ENCODE peak calls at places on chromosomes 11 and 22, in nine cellular contexts. H is left ventricle myocardium inferior; M is stomach; D is body of pancreas; T is naive thymus-derived CD4-positive, alpha-beta T cell; R is effector memory CD4-positive, alpha-beta T cell; J is mucosa of descending colon; B is IMR-90; N is epithelial cell of proximal tubule. Z is an unnamed sample.

GRCh38 chr11:100625041-100625440 is 62.0 kb upstream of the ARHGAP42 start:
- DNase-seq in H (no peak), T (no peak), B (no peak), D (no peak), M (no peak), R (no peak), J (no peak), N (no peak), Z (no peak)

GRCh38 chr11:64935634-64936081 is at the start of gene GPHA2:
- DNase-seq in T (no peak), D (peak; percentile 64), B (no peak), R (no peak), M (peak; percentile 50), J (no peak), N (no peak), H (no peak), Z (no peak)

GRCh38 chr11:75428301-75428724 is 4.7 kb downstream of the KLHL35 start:
- DNase-seq in H (peak; percentile 94), B (peak; percentile 76), N (peak; percentile 45), D (peak; percentile 95), M (peak; percentile 91), T (peak; percentile 61), R (peak; percentile 36), J (peak; percentile 92), Z (no peak)

GRCh38 chr11:67455054-67455453 is at the start of gene CABP4:
- DNase-seq in J (no peak), R (no peak), M (no peak), D (no peak), N (no peak), H (no peak), B (no peak), T (no peak), Z (no peak)

GRCh38 chr11:2099523-2100316 is 39.5 kb downstream of the IGF2 start:
- DNase-seq in H (no peak), R (no peak), N (no peak), B (no peak), J (peak; percentile 61), T (no peak), D (peak; percentile 62), M (peak; percentile 85), Z (no peak)

GRCh38 chr11:3613998-3614741 is 27.6 kb downstream of the ART5 start:
- DNase-seq in H (no peak), N (no peak), M (no peak), T (no peak), D (no peak), R (no peak), J (no peak), B (no peak), Z (no peak)

GRCh38 chr11:128294685-128295079 is 292.7 kb downstream of the ETS1 start:
- DNase-seq in T (no peak), B (peak; percentile 63), M (no peak), H (no peak), D (no peak), N (no peak), J (no peak), R (no peak), Z (no peak)

GRCh38 chr11:65224939-65225283 is 36.9 kb upstream of the POLA2 start:
- DNase-seq in H (peak; percentile 28), B (peak; percentile 79), M (peak; percentile 56), D (peak; percentile 32), N (no peak), T (no peak), J (no peak), R (no peak), Z (no peak)

GRCh38 chr11:69301491-69302401 is 7.8 kb downstream of the MYEOV start:
- DNase-seq in J (peak; percentile 77), H (no peak), B (peak; percentile 91), R (no peak), N (peak; percentile 52), T (no peak), D (peak; percentile 40), M (peak; percentile 79), Z (no peak)

GRCh38 chr11:106233191-106233590 is 155.7 kb downstream of the AASDHPPT start:
- DNase-seq in N (no peak), R (no peak), B (no peak), D (no peak), M (no peak), T (no peak), J (no peak), H (no peak), Z (no peak)

GRCh38 chr22:32411829-32412592 is at the start of gene RTCB:
- DNase-seq in B (peak; percentile 93), J (peak; percentile 96), M (peak; percentile 89), T (peak; percentile 90), H (peak; percentile 93), D (peak; percentile 90), N (peak; percentile 72), R (peak; percentile 83), Z (peak; percentile 94)

GRCh38 chr22:32407936-32408335 is 4.1 kb downstream of the RTCB start:
- DNase-seq in J (no peak), D (no peak), R (no peak), N (peak; percentile 41), H (no peak), T (no peak), B (no peak), M (no peak), Z (no peak)

GRCh38 chr22:32411388-32411787 is 659 bp downstream of the RTCB start:
- DNase-seq in M (no peak), R (no peak), N (peak; percentile 39), T (no peak), B (peak; percentile 40), D (no peak), J (no peak), H (no peak), Z (no peak)

GRCh38 chr22:32409977-32410376 is 2.1 kb downstream of the RTCB start:
- DNase-seq in J (peak; percentile 56), N (no peak), M (no peak), D (no peak), T (no peak), R (no peak), B (no peak), H (no peak), Z (no peak)

GRCh38 chr22:32410459-32410858 is 1.6 kb downstream of the RTCB start:
- DNase-seq in N (no peak), D (no peak), M (no peak), T (no peak), R (no peak), H (no peak), B (no peak), J (no peak), Z (no peak)
- H3K4me3 ChIP-seq in N (peak overlapping the region; percentile 99), D (no peak overlapping the region), M (peak overlapping the region; percentile 91), T (peak overlapping the region; percentile 10), R (peak overlapping the region; percentile 89), H (peak overlapping the region; percentile 98), B (no peak overlapping the region), J (no peak overlapping the region), Z (peak overlapping the region; percentile 66)

GRCh38 chr11:60972182-60973030 is 926 bp downstream of the CD6 start:
- DNase-seq in M (no peak), N (no peak), J (no peak), R (no peak), B (no peak), T (no peak), H (no peak), D (no peak), Z (no peak)

GRCh38 chr11:60974726-60975125 is 3.2 kb downstream of the CD6 start:
- DNase-seq in T (no peak), B (no peak), M (no peak), H (no peak), R (no peak), N (no peak), D (no peak), J (no peak), Z (no peak)

GRCh38 chr11:60971520-60971919 is at the start of gene CD6:
- DNase-seq in T (peak; percentile 56), B (no peak), H (no peak), J (no peak), M (no peak), N (no peak), D (no peak), R (peak; percentile 61), Z (peak; percentile 87)

GRCh38 chr11:60970890-60971289 is 590 bp upstream of the CD6 start:
- DNase-seq in R (no peak), M (no peak), N (no peak), B (no peak), T (no peak), J (no peak), H (no peak), D (no peak), Z (no peak)

GRCh38 chr11:60973699-60974098 is 2.2 kb downstream of the CD6 start:
- DNase-seq in J (no peak), N (no peak), R (no peak), H (no peak), B (no peak), M (no peak), T (no peak), D (no peak), Z (no peak)
- H3K4me3 ChIP-seq in J (no peak overlapping the region), N (no peak overlapping the region), R (peak overlapping the region; percentile 96), H (no peak overlapping the region), B (no peak overlapping the region), M (no peak overlapping the region), T (peak overlapping the region; percentile 83), D (no peak overlapping the region), Z (no peak overlapping the region)

DNA sequence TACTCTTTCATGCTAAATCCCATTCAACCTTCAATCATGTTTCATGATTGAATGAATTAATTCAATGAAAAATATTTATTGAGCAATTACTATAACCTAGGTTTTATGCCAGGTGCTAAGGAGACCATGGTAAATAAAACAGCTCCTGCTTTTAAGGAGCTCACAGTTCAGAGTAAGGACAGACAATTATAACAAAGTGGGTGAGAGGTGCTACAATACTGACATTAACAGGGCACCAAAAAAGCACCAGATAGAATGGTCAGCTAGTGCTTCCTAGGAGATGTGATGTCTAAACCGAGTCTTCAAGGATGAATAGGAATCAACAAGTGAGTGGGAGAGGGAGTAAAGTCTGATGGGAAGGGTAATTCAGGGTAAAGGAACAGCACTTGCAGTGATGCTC is 366.7 kb downstream of the SOX6 start:
- DNase-seq in M (no peak), D (no peak), H (no peak), B (no peak), J (no peak), N (no peak), T (no peak), R (no peak), Z (no peak)
- H3K4me3 ChIP-seq in M (no peak overlapping the region), D (no peak overlapping the region), H (no peak overlapping the region), B (no peak overlapping the region), J (no peak overlapping the region), N (no peak overlapping the region), T (no peak overlapping the region), R (no peak overlapping the region), Z (no peak overlapping the region)

GRCh38 chr11:113245216-113245615 is 69.2 kb upstream of the TTC12 start:
- DNase-seq in B (no peak), J (no peak), N (no peak), T (no peak), M (no peak), H (no peak), D (no peak), R (no peak), Z (no peak)

GRCh38 chr11:113240790-113241189 is 73.6 kb upstream of the TTC12 start:
- DNase-seq in D (no peak), J (no peak), B (no peak), M (no peak), H (no peak), R (no peak), N (no peak), T (no peak), Z (no peak)

GRCh38 chr11:113241190-113242051 is 73.0 kb upstream of the TTC12 start:
- DNase-seq in H (no peak), B (peak; percentile 1), M (no peak), T (no peak), N (no peak), J (no peak), D (no peak), R (no peak), Z (no peak)

GRCh38 chr11:113242060-113242459 is 72.3 kb upstream of the TTC12 start:
- DNase-seq in D (no peak), N (no peak), T (no peak), J (no peak), M (no peak), H (no peak), R (no peak), B (no peak), Z (no peak)

GRCh38 chr11:113242767-113243397 is 71.5 kb upstream of the TTC12 start:
- DNase-seq in B (peak; percentile 9), R (no peak), J (peak; percentile 6), T (peak; percentile 23), H (no peak), D (peak; percentile 23), M (no peak), N (no peak), Z (peak; percentile 28)
- H3K4me3 ChIP-seq in B (peak overlapping the region; percentile 37), R (peak overlapping the region; percentile 30), J (no peak overlapping the region), T (peak overlapping the region; percentile 30), H (peak overlapping the region; percentile 57), D (no peak overlapping the region), M (peak overlapping the region; percentile 31), N (no peak overlapping the region), Z (no peak overlapping the region)